ENCODE peak calls at places on chromosomes 13 and 19, in eight cellular contexts. V, E, X, F, L, N, U and Q are unnamed samples.
A peak's percentile ranks its signal among the peaks of the same experiment; 100 is the strongest.

GRCh38 chr13:112545866-112546265 is 42.1 kb downstream of the TUBGCP3 start:
- DNase-seq in V (no peak), E (no peak), X (no peak), F (no peak), L (no peak), N (no peak), U (peak; percentile 51), Q (no peak)

GRCh38 chr19:30214651-30215051 is 157.5 kb upstream of the ZNF536 start:
- DNase-seq in V (no peak), E (no peak), X (no peak), F (no peak), L (no peak), N (no peak), U (no peak), Q (no peak)

GRCh38 chr19:55340784-55341147 is 1.1 kb downstream of the KMT5C start:
- DNase-seq in V (no peak), E (no peak), X (no peak), F (no peak), L (no peak), N (no peak), U (peak; percentile 71), Q (no peak)

GRCh38 chr13:50348402-50348801 is 333.2 kb downstream of the KCNRG start:
- DNase-seq in V (no peak), E (no peak), X (no peak), F (no peak), L (no peak), N (no peak), U (no peak), Q (no peak)

GRCh38 chr13:44921931-44922758 is 67.1 kb downstream of the NUFIP1 start:
- DNase-seq in V (peak; percentile 61), E (peak; percentile 75), X (no peak), F (peak; percentile 53), L (peak; percentile 44), N (no peak), U (peak; percentile 65), Q (no peak)

GRCh38 chr13:31945202-31945978 is 86.2 kb upstream of the FRY start:
- DNase-seq in V (peak; percentile 30), E (peak; percentile 63), X (peak; percentile 61), F (peak; percentile 84), L (peak; percentile 63), N (peak; percentile 66), U (peak; percentile 48), Q (peak; percentile 85)

GRCh38 chr13:44244288-44244687 is 129.3 kb upstream of the SERP2 start:
- DNase-seq in V (no peak), E (no peak), X (no peak), F (no peak), L (no peak), N (no peak), U (no peak), Q (no peak)

GRCh38 chr19:33332248-33332647 is 29.9 kb upstream of the CEBPA start:
- DNase-seq in V (no peak), E (peak; percentile 19), X (no peak), F (no peak), L (no peak), N (no peak), U (no peak), Q (peak; percentile 41)

GRCh38 chr19:33740811-33741396 is 55.8 kb upstream of the KCTD15 start:
- DNase-seq in V (no peak), E (no peak), X (no peak), F (no peak), L (no peak), N (no peak), U (peak; percentile 80), Q (no peak)

GRCh38 chr13:91144054-91144453 is 203.4 kb upstream of the MIR17HG start:
- DNase-seq in V (no peak), E (no peak), X (no peak), F (no peak), L (no peak), N (no peak), U (no peak), Q (no peak)

GRCh38 chr13:94169783-94170513 is 309.5 kb downstream of the DCT start:
- DNase-seq in V (no peak), E (no peak), X (peak; percentile 26), F (peak; percentile 30), L (no peak), N (no peak), U (no peak), Q (no peak)

GRCh38 chr19:47380559-47380958 is 31.4 kb downstream of the DHX34 start:
- DNase-seq in V (no peak), E (no peak), X (no peak), F (no peak), L (no peak), N (no peak), U (no peak), Q (no peak)

GRCh38 chr19:36916991-36917390 is 859 bp downstream of the ZNF568 start:
- DNase-seq in V (no peak), E (no peak), X (no peak), F (no peak), L (no peak), N (no peak), U (no peak), Q (no peak)

GRCh38 chr13:113083402-113084061 is 22.1 kb upstream of the F7 start:
- DNase-seq in V (no peak), E (peak; percentile 42), X (peak; percentile 69), F (peak; percentile 90), L (no peak), N (peak; percentile 76), U (no peak), Q (peak; percentile 89)

GRCh38 chr13:44768775-44769578 is 192.8 kb upstream of the TSC22D1 start:
- DNase-seq in V (no peak), E (no peak), X (no peak), F (no peak), L (no peak), N (no peak), U (peak; percentile 35), Q (no peak)

GRCh38 chr13:80603351-80603750 is 262.4 kb upstream of the SPRY2 start:
- DNase-seq in V (no peak), E (no peak), X (no peak), F (no peak), L (no peak), N (no peak), U (no peak), Q (no peak)

GRCh38 chr19:12983561-12984142 is 11.6 kb upstream of the NFIX start:
- DNase-seq in V (peak; percentile 85), E (peak; percentile 83), X (peak; percentile 85), F (peak; percentile 73), L (no peak), N (peak; percentile 80), U (peak; percentile 89), Q (peak; percentile 98)

GRCh38 chr19:41753936-41754529 is 1.3 kb upstream of the CEACAM6 start:
- DNase-seq in V (no peak), E (peak; percentile 53), X (peak; percentile 12), F (no peak), L (no peak), N (no peak), U (peak; percentile 36), Q (peak; percentile 78)

GRCh38 chr19:30208661-30209060 is 163.5 kb upstream of the ZNF536 start:
- DNase-seq in V (no peak), E (no peak), X (no peak), F (no peak), L (no peak), N (no peak), U (no peak), Q (peak; percentile 58)

DNA sequence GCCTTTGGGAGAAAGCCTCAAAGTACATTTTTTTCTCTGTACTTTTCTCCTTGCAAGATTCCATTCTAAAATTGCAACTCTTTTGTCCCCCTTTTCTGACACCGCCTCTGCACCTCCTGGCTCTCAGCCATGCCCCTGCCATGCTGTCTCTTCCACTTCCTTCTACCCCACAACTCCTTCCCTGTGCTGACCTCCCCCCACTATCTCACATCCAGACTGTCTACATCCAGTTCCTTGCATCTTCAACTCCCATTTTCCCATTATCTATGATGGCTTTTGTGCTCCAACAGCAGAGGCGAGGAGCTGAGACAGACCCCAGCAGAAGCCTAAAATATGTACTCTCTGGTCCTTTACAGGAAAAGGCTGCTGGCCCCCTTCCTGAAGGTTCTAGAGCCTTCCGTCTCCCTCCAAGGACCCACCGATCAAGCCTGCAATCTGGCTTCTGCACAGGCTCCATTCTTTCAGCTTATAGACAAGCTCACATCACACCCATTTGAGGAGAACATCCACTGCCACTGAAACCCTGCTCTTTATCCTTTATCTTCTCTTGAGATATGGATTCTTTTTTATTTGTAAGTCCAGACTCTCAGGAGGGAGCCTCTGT is 50.2 kb downstream of the RFX2 start:
- DNase-seq in V (peak; percentile 15), E (no peak), X (no peak), F (no peak), L (no peak), N (no peak), U (no peak), Q (no peak)
- H3K4me1 ChIP-seq in V (peaks cover 41% of the 10 kb centered on the region), E (peaks cover 34% of the 10 kb centered on the region), X (peaks cover 94% of the 10 kb centered on the region), F (no peaks in the 10 kb centered on the region), L (peaks cover 89% of the 10 kb centered on the region), N (peaks cover 92% of the 10 kb centered on the region), U (peaks cover 12% of the 10 kb centered on the region), Q (peaks cover 82% of the 10 kb centered on the region)

GRCh38 chr13:38602261-38602660 is 84.6 kb upstream of the FREM2 start:
- DNase-seq in V (no peak), E (no peak), X (no peak), F (no peak), L (no peak), N (no peak), U (no peak), Q (no peak)
- H3K4me1 ChIP-seq in V (no peaks in the 10 kb centered on the region), E (no peaks in the 10 kb centered on the region), X (no peaks in the 10 kb centered on the region), F (no peaks in the 10 kb centered on the region), L (no peaks in the 10 kb centered on the region), N (peaks cover 4% of the 10 kb centered on the region), U (no peaks in the 10 kb centered on the region), Q (no peaks in the 10 kb centered on the region)

DNA sequence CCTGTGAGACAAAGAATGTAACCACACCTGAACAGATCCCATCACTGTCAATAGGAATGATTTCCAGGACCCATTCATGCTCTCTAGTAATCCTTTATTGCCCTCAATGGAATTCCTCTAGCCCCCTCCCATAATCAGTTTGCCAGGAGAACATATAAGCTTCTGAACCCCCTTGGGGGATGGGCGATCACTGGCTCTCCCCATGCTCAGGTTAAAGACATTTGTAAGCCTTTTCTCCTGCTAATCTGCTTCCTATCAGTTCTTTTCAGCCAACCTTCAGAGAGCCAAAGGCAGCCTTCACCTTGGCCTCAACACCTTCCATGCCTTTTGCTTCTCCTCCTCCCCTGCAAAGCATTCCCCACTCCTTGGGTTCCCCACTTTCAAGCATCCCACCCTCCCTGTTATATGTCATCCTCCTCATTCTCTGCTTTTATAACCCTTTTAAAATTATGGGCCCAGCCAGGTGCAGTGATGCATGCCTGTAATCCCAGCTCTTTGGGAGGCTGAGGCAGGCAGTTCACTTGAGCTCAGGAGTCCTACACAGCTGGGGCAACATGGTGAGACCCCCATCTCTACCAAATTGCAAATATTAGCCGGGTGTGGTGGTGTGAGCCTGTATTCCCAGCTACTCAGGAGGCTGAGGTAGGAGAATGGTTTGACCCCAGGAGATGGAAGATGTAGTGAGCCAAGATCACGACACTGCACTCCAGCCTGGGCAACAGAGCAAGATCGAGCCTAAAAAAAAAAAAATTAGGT is 12.4 kb downstream of the DPRX start:
- DNase-seq in V (no peak), E (no peak), X (no peak), F (no peak), L (no peak), N (no peak), U (no peak), Q (no peak)
- H3K4me1 ChIP-seq in V (no peaks in the 10 kb centered on the region), E (no peaks in the 10 kb centered on the region), X (no peaks in the 10 kb centered on the region), F (no peaks in the 10 kb centered on the region), L (no peaks in the 10 kb centered on the region), N (no peaks in the 10 kb centered on the region), U (no peaks in the 10 kb centered on the region), Q (peaks cover 5% of the 10 kb centered on the region)

DNA sequence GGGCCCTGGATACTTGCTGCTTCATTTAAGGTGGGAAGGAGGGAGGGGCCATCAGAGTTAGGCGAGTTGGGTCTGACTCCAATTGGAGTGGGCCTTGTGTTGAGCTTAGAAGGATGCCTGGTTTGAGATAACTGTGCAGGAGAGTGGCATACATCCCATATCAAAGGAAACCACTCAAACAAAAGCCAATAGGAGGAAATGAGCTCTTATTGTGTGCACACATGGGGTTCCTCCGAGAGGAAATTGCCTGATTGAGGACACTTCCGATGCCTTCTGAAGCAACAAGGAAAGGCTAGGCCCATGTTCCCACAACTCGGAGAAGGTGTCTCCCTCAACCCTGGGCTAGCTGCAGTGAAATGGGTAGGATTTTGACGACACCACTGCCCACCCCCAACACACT is 19.6 kb downstream of the MBNL2 start:
- DNase-seq in V (no peak), E (no peak), X (no peak), F (peak; percentile 33), L (no peak), N (no peak), U (no peak), Q (no peak)
- H3K4me1 ChIP-seq in V (peaks cover 3% of the 10 kb centered on the region), E (peaks cover 83% of the 10 kb centered on the region), X (peaks cover 97% of the 10 kb centered on the region), F (peaks cover 12% of the 10 kb centered on the region), L (no peaks in the 10 kb centered on the region), N (peaks cover 100% of the 10 kb centered on the region), U (peaks cover 60% of the 10 kb centered on the region), Q (peaks cover 75% of the 10 kb centered on the region)